ENCODE peak calls at places on chromosomes 2 and 18, in nine cellular contexts. J is DND-41, L is colonic mucosa, W is fibroblast of lung, U is PC-3, T is Karpas-422, Y is adipocyte, F is GM12878, A is mammary epithelial cell. X is an unnamed sample.

GRCh38 chr2:145845207-145845894 is 1325.4 kb upstream of the ZEB2 start:
- DNase-seq in J (no peak), L (no peak), W (peak; percentile 70), U (no peak), T (peak; percentile 68), Y (peak; percentile 80), F (no peak), A (peak; percentile 5), X (no peak)

GRCh38 chr18:10032331-10032979 is 118.6 kb downstream of the VAPA start:
- DNase-seq in J (no peak), L (no peak), W (no peak), U (no peak), T (no peak), Y (no peak), F (no peak), A (no peak), X (peak; percentile 82)

GRCh38 chr2:232133078-232133477 is 171.6 kb downstream of the DIS3L2 start:
- DNase-seq in J (no peak), L (no peak), W (no peak), U (no peak), T (no peak), Y (no peak), F (no peak), A (peak; percentile 22), X (no peak)

GRCh38 chr18:3015203-3015590 is 2.3 kb upstream of the LPIN2 start:
- DNase-seq in J (no peak), L (no peak), W (peak; percentile 86), U (peak; percentile 89), T (no peak), Y (peak; percentile 59), F (no peak), A (peak; percentile 54), X (no peak)

GRCh38 chr2:144507441-144508161 is 12.3 kb downstream of the ZEB2 start:
- DNase-seq in J (no peak), L (no peak), W (peak; percentile 46), U (no peak), T (no peak), Y (no peak), F (no peak), A (no peak), X (no peak)

GRCh38 chr18:80159713-80160636 is 50.9 kb downstream of the ADNP2 start:
- DNase-seq in J (no peak), L (no peak), W (no peak), U (no peak), T (no peak), Y (peak; percentile 18), F (no peak), A (no peak), X (no peak)

GRCh38 chr2:4499316-4499715 is 795.9 kb downstream of the DCDC2C start:
- DNase-seq in J (no peak), L (no peak), W (no peak), U (no peak), T (no peak), Y (no peak), F (no peak), A (no peak), X (no peak)

GRCh38 chr2:65039640-65040039 is 16.6 kb upstream of the CEP68 start:
- DNase-seq in J (no peak), L (no peak), W (no peak), U (no peak), T (peak; percentile 63), Y (no peak), F (no peak), A (no peak), X (no peak)

GRCh38 chr2:48725696-48726494 is 29.6 kb downstream of the LHCGR start:
- DNase-seq in J (no peak), L (no peak), W (peak; percentile 33), U (peak; percentile 9), T (no peak), Y (no peak), F (no peak), A (no peak), X (no peak)

GRCh38 chr2:3126686-3127278 is 250.8 kb downstream of the EIPR1 start:
- DNase-seq in J (no peak), L (no peak), W (no peak), U (no peak), T (no peak), Y (no peak), F (no peak), A (no peak), X (peak; percentile 55)

GRCh38 chr2:160408205-160408561 is 85.4 kb downstream of the RBMS1 start:
- DNase-seq in J (no peak), L (peak; percentile 31), W (no peak), U (no peak), T (no peak), Y (no peak), F (no peak), A (no peak), X (no peak)

GRCh38 chr2:160407393-160408204 is 86.0 kb downstream of the RBMS1 start:
- DNase-seq in J (peak; percentile 63), L (peak; percentile 33), W (peak; percentile 51), U (peak; percentile 60), T (no peak), Y (peak; percentile 89), F (no peak), A (peak; percentile 55), X (peak; percentile 87)

GRCh38 chr2:160409480-160409879 is 84.1 kb downstream of the RBMS1 start:
- DNase-seq in J (no peak), L (no peak), W (no peak), U (no peak), T (no peak), Y (no peak), F (no peak), A (no peak), X (no peak)

GRCh38 chr2:160406591-160407392 is 86.8 kb downstream of the RBMS1 start:
- DNase-seq in J (peak; percentile 80), L (peak; percentile 55), W (peak; percentile 82), U (peak; percentile 63), T (peak; percentile 74), Y (peak; percentile 67), F (no peak), A (peak; percentile 80), X (no peak)

GRCh38 chr2:160408575-160409291 is 84.9 kb downstream of the RBMS1 start:
- DNase-seq in J (no peak), L (no peak), W (no peak), U (no peak), T (no peak), Y (no peak), F (no peak), A (no peak), X (peak; percentile 67)
- H3K4me1 ChIP-seq in J (peaks cover 68% of the 10 kb centered on the region), L (peaks cover 6% of the 10 kb centered on the region), W (peaks cover 8% of the 10 kb centered on the region), U (peaks cover 58% of the 10 kb centered on the region), T (no peaks in the 10 kb centered on the region), Y (peaks cover 58% of the 10 kb centered on the region), F (peaks cover 8% of the 10 kb centered on the region), A (peaks cover 62% of the 10 kb centered on the region), X (peaks cover 19% of the 10 kb centered on the region)

GRCh38 chr2:237674731-237675276 is 47.4 kb downstream of the LRRFIP1 start:
- DNase-seq in J (peak; percentile 81), L (peak; percentile 87), W (peak; percentile 80), U (peak; percentile 41), T (peak; percentile 87), Y (peak; percentile 70), F (peak; percentile 77), A (peak; percentile 87), X (peak; percentile 95)

GRCh38 chr2:237677951-237678481 is 50.6 kb downstream of the LRRFIP1 start:
- DNase-seq in J (no peak), L (peak; percentile 58), W (peak; percentile 99), U (no peak), T (peak; percentile 69), Y (peak; percentile 79), F (no peak), A (no peak), X (no peak)

GRCh38 chr2:237673130-237673921 is 45.9 kb downstream of the LRRFIP1 start:
- DNase-seq in J (peak; percentile 90), L (peak; percentile 78), W (peak; percentile 79), U (peak; percentile 77), T (peak; percentile 87), Y (peak; percentile 60), F (no peak), A (peak; percentile 79), X (peak; percentile 88)

GRCh38 chr2:237672731-237673129 is 45.3 kb downstream of the LRRFIP1 start:
- DNase-seq in J (no peak), L (no peak), W (no peak), U (no peak), T (no peak), Y (no peak), F (no peak), A (no peak), X (no peak)

DNA sequence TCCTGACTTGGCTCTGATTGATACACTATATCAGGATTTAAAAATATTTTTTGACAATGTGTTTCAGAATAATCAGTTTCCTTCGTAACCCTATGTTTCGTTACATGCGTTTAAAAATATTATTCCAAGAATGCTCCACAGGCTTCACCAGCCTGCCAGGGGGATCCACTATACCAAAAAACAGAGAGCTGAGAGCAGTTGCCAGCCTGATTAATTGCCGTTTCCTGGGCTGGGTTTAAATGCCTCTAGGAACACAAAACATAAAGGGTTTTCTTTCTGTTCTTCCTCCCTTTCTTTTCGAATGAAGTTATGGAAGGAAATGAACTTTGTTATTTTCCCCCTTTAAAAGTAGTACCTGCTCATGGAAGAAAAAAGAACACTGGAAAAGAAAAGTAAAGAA is 47.9 kb downstream of the LRRFIP1 start:
- DNase-seq in J (no peak), L (no peak), W (no peak), U (no peak), T (no peak), Y (no peak), F (no peak), A (no peak), X (no peak)
- H3K9ac ChIP-seq in J (peak overlapping the region; percentile 60), L (peak overlapping the region; percentile 57), W (peak overlapping the region; percentile 21), U (no peak overlapping the region), T (peak overlapping the region; percentile 66), Y (peak overlapping the region; percentile 36), F (peak overlapping the region; percentile 54), A (peak overlapping the region; percentile 85), X (peak overlapping the region; percentile 63)

GRCh38 chr2:108959401-108959800 is 29.6 kb downstream of the EDAR start:
- DNase-seq in J (no peak), L (no peak), W (no peak), U (peak; percentile 23), T (no peak), Y (no peak), F (no peak), A (peak; percentile 45), X (peak; percentile 38)
- H3K4me1 ChIP-seq in J (no peaks in the 10 kb centered on the region), L (no peaks in the 10 kb centered on the region), W (no peaks in the 10 kb centered on the region), U (peaks cover 4% of the 10 kb centered on the region), T (no peaks in the 10 kb centered on the region), Y (no peaks in the 10 kb centered on the region), F (no peaks in the 10 kb centered on the region), A (peaks cover 32% of the 10 kb centered on the region), X (no peaks in the 10 kb centered on the region)

DNA sequence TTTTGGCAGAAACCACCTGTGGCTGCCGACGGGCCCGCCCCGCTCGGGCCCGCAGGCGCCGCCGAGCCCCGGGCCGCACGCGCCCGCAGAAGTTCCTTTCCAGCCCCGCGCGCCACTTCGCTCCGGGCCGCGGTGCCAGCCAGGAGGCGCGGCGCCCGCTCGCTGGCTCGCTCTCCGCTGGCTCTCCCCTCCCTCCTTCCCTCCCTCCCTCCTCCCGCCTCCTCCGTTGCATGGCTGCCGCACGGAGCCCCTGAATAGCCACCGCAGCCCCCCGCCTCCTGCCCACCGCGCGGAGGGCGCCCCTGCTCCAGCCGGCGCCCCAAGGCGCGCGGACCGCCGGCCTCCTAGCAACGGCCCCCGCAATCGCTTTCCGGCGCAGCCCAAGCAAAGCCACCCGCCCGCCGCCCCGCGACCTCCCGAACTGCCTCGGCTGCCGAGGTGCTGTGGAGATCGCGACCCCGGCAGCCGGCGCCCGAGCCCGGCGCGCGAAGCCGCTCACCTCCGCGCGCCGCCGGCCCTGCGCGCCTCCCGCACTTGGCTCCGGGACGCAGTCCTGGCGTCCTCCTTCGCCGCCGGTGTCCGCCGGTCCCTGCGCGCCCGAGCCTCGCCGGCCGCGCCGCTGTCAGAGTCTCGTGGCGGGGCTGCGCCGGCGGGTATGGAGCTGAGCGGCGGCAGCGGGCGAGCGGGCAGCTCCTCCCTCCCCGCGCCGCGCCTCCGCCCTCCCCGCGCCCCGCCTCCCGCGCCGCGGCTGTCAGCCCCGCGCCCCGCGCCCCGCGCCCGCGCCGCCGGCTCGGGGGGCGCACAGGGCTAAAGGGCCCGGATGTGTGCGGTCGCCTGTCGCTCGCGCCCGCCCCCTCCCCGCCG is at the start of gene ZBTB7C:
- DNase-seq in J (no peak), L (peak; percentile 37), W (no peak), U (no peak), T (no peak), Y (peak; percentile 71), F (no peak), A (peak; percentile 53), X (peak; percentile 77)
- H3K9ac ChIP-seq in J (no peak within 1 kb of the TSS), L (no peak within 1 kb of the TSS), W (peak within 1 kb of the TSS; percentile 16), U (no peak within 1 kb of the TSS), T (peak within 1 kb of the TSS; percentile 60), Y (peak within 1 kb of the TSS; percentile 81), F (no peak within 1 kb of the TSS), A (peak within 1 kb of the TSS; percentile 66), X (no peak within 1 kb of the TSS)

X was measured in kidney.